ENCODE peak calls at places on chromosomes 3 and 15, in four cellular contexts. D is activated T-cell treated with anti-CD3 and anti-CD28 coated beads, Interleukin-2, amount 50 U/mL, for 72 hours; J is ecto neural progenitor cell; N is activated effector memory CD4-positive, alpha-beta T cell treated with anti-CD3 and anti-CD28 coated beads, Interleukin-2, amount 50 U/mL, for 16 hours. U is an unnamed sample.

GRCh38 chr3:171565133-171565532 is 104.9 kb upstream of the TNIK start:
- DNase-seq in D (no peak), J (no peak), N (no peak), U (no peak)

GRCh38 chr3:186609247-186609868 is 3.5 kb upstream of the AHSG start:
- DNase-seq in D (no peak), J (no peak), N (no peak), U (peak)

GRCh38 chr15:60844431-60845174 is 365.7 kb upstream of the ICE2 start:
- DNase-seq in D (peak), J (no peak), N (peak), U (no peak)

GRCh38 chr3:26376131-26376530 is 246.4 kb upstream of the LRRC3B start:
- DNase-seq in D (no peak), J (no peak), N (no peak), U (no peak)

GRCh38 chr3:69282191-69282590 is 103.7 kb downstream of the FRMD4B start:
- DNase-seq in D (peak), J (no peak), N (peak), U (no peak)

GRCh38 chr3:46093327-46093932 is 66.1 kb upstream of the XCR1 start:
- DNase-seq in D (no peak), J (no peak), N (no peak), U (no peak)

GRCh38 chr15:52294881-52295420 is 653 bp downstream of the MYO5C start:
- DNase-seq in D (no peak), J (peak), N (no peak), U (peak)

GRCh38 chr3:9153763-9154601 is 95.5 kb downstream of the SRGAP3 start:
- DNase-seq in D (no peak), J (no peak), N (peak), U (peak)

GRCh38 chr3:34005886-34006285 is 207.5 kb downstream of the PDCD6IP start:
- DNase-seq in D (no peak), J (no peak), N (no peak), U (peak)

GRCh38 chr3:196159952-196160804 is 51.0 kb downstream of the ZDHHC19 start:
- DNase-seq in D (peak), J (no peak), N (peak), U (no peak)

GRCh38 chr3:79354179-79354688 is 413.6 kb downstream of the ROBO1 start:
- DNase-seq in D (no peak), J (no peak), N (no peak), U (no peak)

GRCh38 chr3:55160241-55160877 is 232.5 kb upstream of the LRTM1 start:
- DNase-seq in D (no peak), J (no peak), N (no peak), U (peak)

GRCh38 chr15:67409175-67409574 is 111.8 kb upstream of the C15orf61 start:
- DNase-seq in D (no peak), J (no peak), N (no peak), U (no peak)

GRCh38 chr15:57551717-57552677 is 39.7 kb upstream of the MYZAP start:
- DNase-seq in D (no peak), J (peak), N (no peak), U (peak)

GRCh38 chr3:176510097-176510496 is 687.2 kb downstream of the TBL1XR1 start:
- DNase-seq in D (no peak), J (no peak), N (no peak), U (no peak)

GRCh38 chr3:43296565-43296964 is 10.2 kb downstream of the SNRK start:
- DNase-seq in D (peak), J (no peak), N (peak), U (no peak)

GRCh38 chr3:51717446-51717845 is 10.6 kb downstream of the GRM2 start:
- DNase-seq in D (no peak), J (peak), N (no peak), U (no peak)

GRCh38 chr3:130854208-130854864 is 39.5 kb upstream of the ATP2C1 start:
- DNase-seq in D (no peak), J (no peak), N (no peak), U (no peak)

GRCh38 chr3:38313263-38313662 is 31.2 kb downstream of the SLC22A14 start:
- DNase-seq in D (no peak), J (no peak), N (no peak), U (no peak)

GRCh38 chr3:171956372-171957104 is 82.8 kb upstream of the FNDC3B start:
- DNase-seq in D (no peak), J (no peak), N (no peak), U (no peak)

GRCh38 chr15:90883971-90884718 is at the start of gene FES:
- DNase-seq in D (no peak), J (peak), N (no peak), U (peak)

GRCh38 chr3:13526626-13526949 is 22.3 kb upstream of the FBLN2 start:
- DNase-seq in D (no peak), J (no peak), N (no peak), U (no peak)

GRCh38 chr3:82293867-82294266 is 532.4 kb upstream of the GBE1 start:
- DNase-seq in D (no peak), J (no peak), N (no peak), U (no peak)

GRCh38 chr15:38670142-38671002 is 105.8 kb upstream of the RASGRP1 start:
- DNase-seq in D (peak), J (no peak), N (peak), U (no peak)

GRCh38 chr15:96359772-96360498 is 29.4 kb downstream of the NR2F2 start:
- DNase-seq in D (no peak), J (peak), N (no peak), U (peak)

GRCh38 chr15:49855917-49856637 is 235.2 kb downstream of the DTWD1 start:
- DNase-seq in D (no peak), J (no peak), N (no peak), U (no peak)

GRCh38 chr3:194808709-194809108 is 123.0 kb downstream of the FAM43A start:
- DNase-seq in D (no peak), J (no peak), N (no peak), U (no peak)

GRCh38 chr3:128436214-128436613 is 30.5 kb downstream of the DNAJB8 start:
- DNase-seq in D (no peak), J (no peak), N (no peak), U (no peak)

GRCh38 chr3:127112796-127113570 is 79.9 kb upstream of the PRR23E start:
- DNase-seq in D (no peak), J (no peak), N (no peak), U (no peak)

GRCh38 chr3:32285910-32286309 is 47.4 kb downstream of the CMTM8 start:
- DNase-seq in D (no peak), J (no peak), N (peak), U (no peak)

GRCh38 chr15:75796321-75796720 is 46.9 kb upstream of the UBE2Q2 start:
- DNase-seq in D (no peak), J (no peak), N (no peak), U (no peak)

GRCh38 chr3:43319794-43320193 is 33.5 kb downstream of the SNRK start:
- DNase-seq in D (no peak), J (no peak), N (no peak), U (no peak)